ENCODE peak calls at places on chromosomes 4 and X, in eight cellular contexts. S is ovary; X is H7; J is CD4-positive, CD25-positive, alpha-beta regulatory T cell; Z is OCI-LY7; H is brain microvascular endothelial cell; O is naive thymus-derived CD4-positive, alpha-beta T cell; B is AG09309. V is an unnamed sample.

GRCh38 chrX:19388064-19388679 is 44.4 kb downstream of the PDHA1 start:
- DNase-seq in S (no peak), X (no peak), J (no peak), Z (no peak), H (no peak), O (no peak), B (no peak), V (no peak)

GRCh38 chrX:120668357-120668756 is 38.5 kb upstream of the C1GALT1C1 start:
- DNase-seq in S (no peak), X (no peak), J (no peak), Z (no peak), H (no peak), O (no peak), B (no peak), V (no peak)

GRCh38 chr4:27318740-27319139 is 458.1 kb downstream of the STIM2 start:
- DNase-seq in S (no peak), X (peak), J (no peak), Z (peak), H (no peak), O (no peak), B (peak), V (no peak)

GRCh38 chr4:161133877-161134276 is 1029.9 kb downstream of the FSTL5 start:
- DNase-seq in S (no peak), X (no peak), J (no peak), Z (no peak), H (no peak), O (no peak), B (no peak), V (no peak)

GRCh38 chrX:2665387-2666304 is 25.4 kb upstream of the CD99 start:
- DNase-seq in S (no peak), X (no peak), J (no peak), Z (no peak), H (no peak), O (no peak), B (no peak), V (no peak)

GRCh38 chr4:53465891-53466290 is 88.5 kb downstream of the FIP1L1 start:
- DNase-seq in S (no peak), X (no peak), J (no peak), Z (no peak), H (no peak), O (no peak), B (no peak), V (no peak)

GRCh38 chrX:129626026-129626425 is 28.7 kb downstream of the APLN start:
- DNase-seq in S (no peak), X (no peak), J (no peak), Z (no peak), H (no peak), O (no peak), B (no peak), V (no peak)

GRCh38 chr4:3797831-3798500 is 31.8 kb downstream of the ADRA2C start:
- DNase-seq in S (no peak), X (no peak), J (no peak), Z (no peak), H (no peak), O (no peak), B (no peak), V (no peak)

GRCh38 chrX:72018277-72019112 is 107.8 kb downstream of the NHSL2 start:
- DNase-seq in S (peak), X (peak), J (peak), Z (peak), H (peak), O (peak), B (peak), V (peak)

GRCh38 chrX:113260474-113260873 is 419.8 kb upstream of the AMOT start:
- DNase-seq in S (no peak), X (peak), J (no peak), Z (no peak), H (no peak), O (no peak), B (no peak), V (no peak)

GRCh38 chr4:139736257-139736626 is 70.6 kb downstream of the MGST2 start:
- DNase-seq in S (no peak), X (no peak), J (no peak), Z (no peak), H (no peak), O (no peak), B (no peak), V (no peak)

GRCh38 chr4:158670975-158671664 is 567 bp downstream of the C4orf46 start:
- DNase-seq in S (peak), X (peak), J (peak), Z (peak), H (peak), O (peak), B (peak), V (peak)

GRCh38 chrX:153902388-153902787 is 2.1 kb upstream of the AVPR2 start:
- DNase-seq in S (peak), X (peak), J (no peak), Z (no peak), H (no peak), O (no peak), B (no peak), V (no peak)

GRCh38 chrX:153381684-153382532 is 19.2 kb downstream of the PNMA6E start:
- DNase-seq in S (peak), X (peak), J (no peak), Z (peak), H (peak), O (peak), B (peak), V (peak)

GRCh38 chr4:185625503-185625902 is 90.2 kb upstream of the PDLIM3 start:
- DNase-seq in S (no peak), X (no peak), J (no peak), Z (no peak), H (no peak), O (no peak), B (no peak), V (no peak)

GRCh38 chrX:15158736-15159406 is 111.0 kb downstream of the ASB9 start:
- DNase-seq in S (no peak), X (no peak), J (no peak), Z (no peak), H (no peak), O (peak), B (no peak), V (no peak)

GRCh38 chrX:120260369-120260768 is 9.8 kb downstream of the ZBTB33 start:
- DNase-seq in S (no peak), X (no peak), J (no peak), Z (no peak), H (no peak), O (no peak), B (no peak), V (no peak)

GRCh38 chr4:184451726-184452125 is 22.6 kb downstream of the IRF2 start:
- DNase-seq in S (no peak), X (no peak), J (no peak), Z (no peak), H (no peak), O (no peak), B (no peak), V (no peak)

GRCh38 chr4:165971941-165972340 is 98.9 kb downstream of the TLL1 start:
- DNase-seq in S (no peak), X (no peak), J (no peak), Z (no peak), H (no peak), O (no peak), B (no peak), V (peak)

GRCh38 chr4:31674313-31674947 is 954.3 kb downstream of the PCDH7 start:
- DNase-seq in S (no peak), X (peak), J (no peak), Z (peak), H (peak), O (no peak), B (no peak), V (no peak)

GRCh38 chr4:89653012-89653411 is 183.9 kb downstream of the SNCA start:
- DNase-seq in S (no peak), X (no peak), J (no peak), Z (no peak), H (no peak), O (no peak), B (no peak), V (no peak)

GRCh38 chr4:90318208-90318607 is 191.0 kb downstream of the CCSER1 start:
- DNase-seq in S (no peak), X (no peak), J (no peak), Z (no peak), H (peak), O (no peak), B (peak), V (no peak)

GRCh38 chr4:183360161-183360919 is 38.1 kb upstream of the CLDN24 start:
- DNase-seq in S (no peak), X (no peak), J (no peak), Z (no peak), H (peak), O (no peak), B (no peak), V (no peak)

GRCh38 chrX:70454441-70455365 is 10.1 kb downstream of the DLG3 start:
- DNase-seq in S (peak), X (peak), J (peak), Z (peak), H (peak), O (peak), B (no peak), V (peak)

GRCh38 chr4:122091836-122092235 is 60.3 kb upstream of the BLTP1 start:
- DNase-seq in S (no peak), X (no peak), J (no peak), Z (no peak), H (no peak), O (no peak), B (no peak), V (no peak)

GRCh38 chr4:90039122-90039521 is 88.1 kb upstream of the CCSER1 start:
- DNase-seq in S (no peak), X (no peak), J (no peak), Z (no peak), H (no peak), O (no peak), B (no peak), V (no peak)

GRCh38 chr4:111230265-111230664 is 607.4 kb upstream of the PITX2 start:
- DNase-seq in S (no peak), X (no peak), J (no peak), Z (no peak), H (no peak), O (no peak), B (peak), V (no peak)

GRCh38 chrX:48897157-48897620 is 379 bp downstream of the TIMM17B start:
- DNase-seq in S (peak), X (peak), J (peak), Z (peak), H (peak), O (peak), B (no peak), V (no peak)

GRCh38 chr4:74283614-74284013 is 24.7 kb upstream of the EPGN start:
- DNase-seq in S (no peak), X (no peak), J (no peak), Z (no peak), H (no peak), O (no peak), B (peak), V (peak)

GRCh38 chrX:9197231-9197630 is 163.3 kb upstream of the FAM9B start:
- DNase-seq in S (no peak), X (no peak), J (no peak), Z (no peak), H (no peak), O (no peak), B (no peak), V (no peak)

GRCh38 chr4:121680571-121680970 is 16.2 kb downstream of the ANXA5 start:
- DNase-seq in S (no peak), X (no peak), J (no peak), Z (no peak), H (no peak), O (no peak), B (no peak), V (no peak)

GRCh38 chr4:7364979-7365378 is 69.8 kb downstream of the PSAPL1 start:
- DNase-seq in S (no peak), X (no peak), J (no peak), Z (no peak), H (no peak), O (no peak), B (no peak), V (no peak)

GRCh38 chrX:10259716-10260115 is 102.9 kb downstream of the CLCN4 start:
- DNase-seq in S (no peak), X (no peak), J (no peak), Z (no peak), H (peak), O (no peak), B (peak), V (no peak)

GRCh38 chr4:135838889-135839288 is 1637.3 kb upstream of the PABPC4L start:
- DNase-seq in S (no peak), X (no peak), J (no peak), Z (no peak), H (peak), O (no peak), B (no peak), V (peak)

GRCh38 chrX:32116047-32116446 is 1044.2 kb upstream of the FTHL17 start:
- DNase-seq in S (no peak), X (peak), J (no peak), Z (no peak), H (peak), O (no peak), B (no peak), V (no peak)

GRCh38 chr4:26320159-26320452 is 708 bp upstream of the RBPJ start:
- DNase-seq in S (no peak), X (no peak), J (peak), Z (peak), H (no peak), O (no peak), B (no peak), V (no peak)

DNA sequence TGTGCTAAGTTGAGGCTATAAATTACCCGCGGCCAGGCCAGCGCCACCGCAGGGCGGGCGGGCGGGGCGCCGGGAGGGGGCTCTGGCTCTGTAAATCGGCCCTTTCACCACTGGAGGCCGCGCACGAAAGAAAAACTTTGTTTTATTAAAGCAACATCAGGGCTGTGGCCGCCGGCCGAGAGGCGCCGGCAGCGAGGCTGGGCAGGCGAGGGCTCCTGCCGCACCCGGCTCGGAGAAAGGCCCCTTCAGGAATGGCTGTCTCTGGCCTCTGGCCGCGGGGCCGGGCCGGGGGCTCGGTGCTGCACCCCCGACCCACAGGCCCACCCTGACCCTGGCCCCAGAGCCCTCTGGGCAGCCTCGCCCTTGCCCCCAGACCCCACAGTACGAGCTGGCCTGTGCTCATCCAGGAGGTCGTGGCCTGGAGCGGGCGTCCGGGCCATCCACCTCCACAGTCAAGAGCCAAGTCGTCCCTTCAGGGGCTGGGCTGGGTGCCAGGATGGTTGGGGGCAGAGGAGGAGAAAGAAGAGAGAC is 29.5 kb upstream of the FGFR3 start:
- DNase-seq in S (peak), X (no peak), J (no peak), Z (peak), H (peak), O (no peak), B (no peak), V (no peak)
- H3K4me3 ChIP-seq in S (no peak), X (no peak), J (no peak), Z (no peak), H (peak), O (no peak), B (no peak), V (no peak)

DNA sequence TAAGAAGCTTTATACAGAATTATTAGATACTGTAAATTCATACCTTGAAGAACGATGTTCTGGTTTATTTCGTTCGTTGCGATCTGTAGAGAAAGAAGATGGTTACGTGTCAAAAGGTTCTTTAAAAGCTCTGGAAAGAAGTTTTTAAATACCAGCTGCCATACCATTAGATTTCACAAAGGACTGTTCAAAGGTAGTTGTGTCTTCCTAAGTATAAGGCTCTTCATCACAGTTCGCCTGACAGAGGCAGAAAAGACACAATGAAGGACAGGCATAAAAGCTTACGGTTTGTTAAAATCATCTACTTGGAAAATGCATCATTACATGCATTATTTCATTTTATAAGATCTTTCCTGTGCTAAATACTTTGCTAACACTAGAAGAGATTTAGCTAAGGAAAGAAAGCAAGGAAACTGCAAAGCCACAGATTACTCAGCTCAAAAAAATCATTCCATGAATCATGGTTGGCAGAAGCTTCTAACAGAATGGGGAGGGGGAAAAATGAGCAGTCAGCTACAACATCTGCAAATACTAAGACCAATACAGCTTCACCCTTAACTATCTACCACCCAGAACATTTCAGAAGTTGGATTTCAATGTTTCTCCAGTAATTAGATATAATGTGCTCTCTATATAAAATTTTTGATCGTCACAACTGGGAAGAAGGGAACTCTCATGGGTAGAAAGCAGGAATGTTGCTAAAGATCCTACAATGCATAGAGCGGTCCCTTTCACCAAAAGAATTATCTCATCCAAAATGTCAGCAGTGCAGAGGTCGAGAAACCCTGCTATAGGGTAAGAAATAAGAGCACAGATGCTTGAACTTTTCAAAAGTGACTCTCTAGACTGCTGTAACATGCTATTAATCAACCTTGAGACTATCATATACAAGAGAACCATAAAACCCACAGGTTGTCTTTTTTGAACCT is 50.7 kb upstream of the PRSS48 start:
- DNase-seq in S (no peak), X (no peak), J (no peak), Z (no peak), H (peak), O (no peak), B (peak), V (peak)
- H3K4me3 ChIP-seq in S (peak), X (no peak), J (no peak), Z (no peak), H (peak), O (no peak), B (peak), V (no peak)

DNA sequence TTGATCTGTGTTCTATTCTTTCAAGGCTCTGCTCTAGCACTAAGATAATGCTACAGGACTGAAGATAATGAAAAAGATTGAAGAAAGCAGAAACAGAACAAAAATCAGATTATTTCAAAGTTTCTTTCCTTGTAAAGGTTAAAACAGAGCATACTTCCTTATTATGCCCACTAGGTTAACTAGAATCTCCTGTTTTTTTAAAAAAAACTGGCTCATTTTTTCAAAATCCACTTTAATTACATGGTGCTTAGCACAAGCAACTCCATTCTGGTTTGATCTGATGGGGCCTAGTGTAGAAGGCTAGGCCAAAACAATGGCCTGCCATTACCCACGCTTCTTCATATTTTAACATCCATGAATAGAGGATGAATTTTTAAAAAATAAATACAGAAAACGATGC is 1.2 kb upstream of the UBA6 start:
- DNase-seq in S (no peak), X (no peak), J (no peak), Z (no peak), H (no peak), O (no peak), B (no peak), V (no peak)
- H3K4me3 ChIP-seq in S (no peak), X (no peak), J (peak), Z (peak), H (peak), O (peak), B (no peak), V (peak)

GRCh38 chrX:56817179-56817578 is 88.1 kb downstream of the NBDY start:
- DNase-seq in S (no peak), X (no peak), J (no peak), Z (no peak), H (no peak), O (no peak), B (no peak), V (no peak)

GRCh38 chrX:56811599-56811998 is 82.6 kb downstream of the NBDY start:
- DNase-seq in S (no peak), X (no peak), J (no peak), Z (no peak), H (no peak), O (no peak), B (no peak), V (no peak)

GRCh38 chrX:56813318-56813837 is 84.3 kb downstream of the NBDY start:
- DNase-seq in S (no peak), X (no peak), J (peak), Z (no peak), H (peak), O (peak), B (peak), V (no peak)

DNA sequence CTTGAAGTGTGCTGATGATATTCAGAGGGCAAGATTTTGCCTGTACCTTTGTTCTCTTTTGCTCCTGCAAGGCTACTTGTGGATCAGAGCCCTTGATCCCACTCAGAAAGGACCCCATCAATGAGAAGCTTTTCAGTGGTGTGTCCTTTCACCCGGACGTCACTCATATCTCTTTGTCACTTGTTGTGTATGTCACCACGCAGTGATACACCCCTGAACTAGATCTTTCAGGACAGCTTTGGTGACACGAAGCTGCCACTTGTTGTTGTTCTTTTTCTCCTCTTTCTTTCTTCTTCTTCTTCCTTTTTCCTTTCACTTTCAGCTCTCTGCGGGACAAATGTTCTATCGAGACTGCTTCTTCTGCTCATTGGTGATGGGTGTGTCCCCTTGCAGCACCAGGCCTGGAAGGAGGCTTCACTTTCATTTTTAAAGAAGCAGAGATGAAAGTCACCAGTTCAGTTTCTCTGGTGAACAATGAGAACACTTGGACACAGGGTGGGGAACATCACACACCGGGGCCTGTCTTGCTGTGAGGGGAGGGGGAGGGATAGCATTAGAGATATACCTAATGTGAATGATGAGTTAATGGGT is 83.6 kb downstream of the NBDY start:
- DNase-seq in S (no peak), X (no peak), J (no peak), Z (peak), H (no peak), O (peak), B (no peak), V (no peak)
- H3K4me3 ChIP-seq in S (no peak), X (no peak), J (peak), Z (peak), H (no peak), O (peak), B (no peak), V (no peak)

GRCh38 chr4:112652216-112652615 is 15.3 kb downstream of the LARP7 start:
- DNase-seq in S (no peak), X (no peak), J (no peak), Z (no peak), H (no peak), O (no peak), B (no peak), V (no peak)
- H3K4me3 ChIP-seq in S (no peak), X (no peak), J (no peak), Z (no peak), H (no peak), O (no peak), B (no peak), V (no peak)

GRCh38 chr4:128427832-128428366 is 140.3 kb upstream of the PGRMC2 start:
- DNase-seq in S (no peak), X (peak), J (no peak), Z (no peak), H (peak), O (no peak), B (peak), V (peak)
- H3K4me3 ChIP-seq in S (no peak), X (no peak), J (no peak), Z (no peak), H (no peak), O (no peak), B (no peak), V (peak)

V was measured in kidney epithelial cell.